ENCODE peak calls at places on chromosomes 7 and 10, in eight cellular contexts. L is retinal pigment epithelial cell, G is choroid plexus epithelial cell, V is HL-60, X is left ventricle myocardium inferior, H is astrocyte of the spinal cord, D is psoas muscle, O is foreskin fibroblast. R is an unnamed sample.

GRCh38 chr7:115297651-115298050 is 375.8 kb downstream of the MDFIC start:
- DNase-seq in O (peak; percentile 66), G (peak; percentile 91), V (no peak), H (peak; percentile 76), D (no peak), L (peak; percentile 91), X (peak; percentile 10), R (no peak)

GRCh38 chr10:85429126-85429525 is 937.5 kb downstream of the GRID1 start:
- DNase-seq in H (no peak), D (no peak), V (no peak), O (no peak), X (no peak), G (no peak), L (no peak), R (no peak)

GRCh38 chr10:91880310-91880709 is 29.0 kb downstream of the FGFBP3 start:
- DNase-seq in L (no peak), D (no peak), H (no peak), G (no peak), X (no peak), V (no peak), O (peak; percentile 56), R (no peak)

GRCh38 chr7:106866298-106867281 is 1.5 kb downstream of the PIK3CG start:
- DNase-seq in H (no peak), L (no peak), O (no peak), D (no peak), G (no peak), V (peak; percentile 36), X (no peak), R (no peak)

GRCh38 chr10:79246606-79247275 is 100.5 kb upstream of the PPIF start:
- DNase-seq in X (peak; percentile 78), V (no peak), O (peak; percentile 60), D (peak; percentile 82), G (peak; percentile 61), L (no peak), H (no peak), R (no peak)

GRCh38 chr10:110423650-110424049 is 74.1 kb upstream of the DUSP5 start:
- DNase-seq in V (no peak), G (no peak), H (no peak), X (peak; percentile 32), O (no peak), D (no peak), L (no peak), R (no peak)

GRCh38 chr10:15262036-15262713 is 93.7 kb upstream of the NMT2 start:
- DNase-seq in L (no peak), V (no peak), O (peak; percentile 48), X (no peak), G (peak; percentile 66), D (no peak), H (peak; percentile 23), R (no peak)

GRCh38 chr7:158993591-158993990 is 137.2 kb downstream of the DYNC2I1 start:
- DNase-seq in V (no peak), D (no peak), O (no peak), G (no peak), L (no peak), X (no peak), H (no peak), R (no peak)

GRCh38 chr7:55963584-55964168 is 709 bp upstream of the NIPSNAP2 start:
- DNase-seq in L (no peak), O (no peak), X (no peak), G (no peak), H (no peak), V (no peak), D (no peak), R (no peak)

GRCh38 chr7:130904792-130905191 is 170.8 kb upstream of the KLF14 start:
- DNase-seq in H (no peak), X (no peak), V (no peak), O (peak; percentile 48), L (no peak), D (no peak), G (no peak), R (no peak)

GRCh38 chr10:88899886-88900285 is 19.8 kb downstream of the STAMBPL1 start:
- DNase-seq in L (no peak), O (no peak), H (no peak), X (no peak), V (no peak), G (no peak), D (no peak), R (no peak)

GRCh38 chr7:155228894-155229293 is 68.8 kb upstream of the INSIG1 start:
- DNase-seq in O (no peak), H (no peak), D (no peak), V (no peak), L (no peak), X (no peak), G (no peak), R (no peak)

GRCh38 chr10:126770809-126771208 is 100.3 kb upstream of the C10orf90 start:
- DNase-seq in G (no peak), L (no peak), H (no peak), O (no peak), D (no peak), X (no peak), V (no peak), R (no peak)

GRCh38 chr7:29955799-29956476 is 33.7 kb downstream of the SCRN1 start:
- DNase-seq in L (no peak), H (no peak), G (no peak), V (peak; percentile 58), O (no peak), X (no peak), D (no peak), R (no peak)

GRCh38 chr7:130492519-130493274 is 812 bp downstream of the MEST start:
- DNase-seq in X (no peak), G (no peak), V (no peak), O (peak; percentile 37), H (no peak), L (no peak), D (no peak), R (no peak)

GRCh38 chr7:11648980-11649379 is 183.0 kb downstream of the THSD7A start:
- DNase-seq in H (peak; percentile 74), V (no peak), G (peak; percentile 98), X (no peak), L (peak; percentile 30), O (peak; percentile 66), D (no peak), R (no peak)

GRCh38 chr10:25294032-25294926 is 119.5 kb downstream of the GPR158 start:
- DNase-seq in O (peak; percentile 21), L (peak; percentile 56), V (no peak), D (no peak), X (no peak), H (peak; percentile 67), G (peak; percentile 63), R (no peak)

GRCh38 chr7:144513332-144513731 is 109.8 kb upstream of the NOBOX start:
- DNase-seq in D (no peak), V (no peak), X (no peak), H (no peak), O (no peak), G (peak; percentile 66), L (no peak), R (no peak)

GRCh38 chr10:114174462-114175190 is 623 bp upstream of the CCDC186 start:
- DNase-seq in G (peak; percentile 84), O (peak; percentile 84), X (peak; percentile 47), D (peak; percentile 77), V (peak; percentile 41), L (no peak), H (peak; percentile 26), R (peak; percentile 37)

GRCh38 chr7:104931181-104931781 is 82.7 kb upstream of the KMT2E start:
- DNase-seq in H (no peak), L (no peak), D (no peak), V (no peak), G (no peak), X (no peak), O (no peak), R (no peak)

GRCh38 chr10:19731560-19731959 is 84.7 kb upstream of the PLXDC2 start:
- DNase-seq in L (no peak), D (no peak), O (no peak), H (no peak), X (no peak), V (no peak), G (no peak), R (no peak)

GRCh38 chr7:55569269-55569663 is 3.0 kb downstream of the VOPP1 start:
- DNase-seq in L (no peak), G (no peak), O (no peak), X (no peak), V (no peak), H (no peak), D (no peak), R (no peak)

GRCh38 chr7:133207687-133208086 is 45.2 kb upstream of the EXOC4 start:
- DNase-seq in O (peak; percentile 25), V (no peak), H (no peak), X (no peak), D (no peak), G (peak; percentile 47), L (no peak), R (no peak)
- TF ChIP-seq CTCF in O (no peak), V (no peak), H (peak; percentile 14), X (no peak), D (peak; percentile 6), G (peak; percentile 27), L (peak; percentile 39), R (no peak)

GRCh38 chr10:1600861-1601260 is 136.5 kb downstream of the ADARB2 start:
- DNase-seq in H (no peak), G (no peak), L (no peak), X (no peak), V (no peak), D (no peak), O (no peak), R (no peak)
- H3K4me3 ChIP-seq in H (no peak overlapping the region), G (no peak overlapping the region), L (no peak overlapping the region), X (no peak overlapping the region), V (no peak overlapping the region), D (no peak overlapping the region), O (no peak overlapping the region), R (no peak overlapping the region)

GRCh38 chr10:35481421-35481820 is 123.7 kb upstream of the GJD4 start:
- DNase-seq in G (no peak), L (no peak), X (no peak), D (no peak), H (no peak), V (no peak), O (no peak), R (no peak)

GRCh38 chr10:35480150-35480549 is 125.0 kb upstream of the GJD4 start:
- DNase-seq in G (no peak), V (no peak), X (no peak), D (no peak), L (no peak), H (no peak), O (no peak), R (no peak)
- TF ChIP-seq CTCF in G (peak; percentile 17), V (no peak), X (no peak), D (no peak), L (peak; percentile 10), H (no peak), O (no peak), R (no peak)

GRCh38 chr7:69632280-69632679 is 34.0 kb downstream of the AUTS2 start:
- DNase-seq in H (no peak), O (no peak), X (no peak), G (no peak), L (no peak), D (no peak), V (no peak), R (no peak)

GRCh38 chr7:69625798-69626197 is 27.5 kb downstream of the AUTS2 start:
- DNase-seq in O (no peak), G (no peak), D (no peak), H (no peak), X (no peak), L (no peak), V (no peak), R (no peak)

GRCh38 chr7:69631131-69631530 is 32.9 kb downstream of the AUTS2 start:
- DNase-seq in V (no peak), G (no peak), O (no peak), L (no peak), D (no peak), X (no peak), H (no peak), R (no peak)

GRCh38 chr7:69633122-69633892 is 35.0 kb downstream of the AUTS2 start:
- DNase-seq in L (peak; percentile 54), O (no peak), V (no peak), D (no peak), X (no peak), H (no peak), G (peak; percentile 23), R (no peak)

GRCh38 chr7:69630292-69630691 is 32.0 kb downstream of the AUTS2 start:
- DNase-seq in O (peak; percentile 60), V (no peak), D (no peak), H (peak; percentile 75), X (no peak), G (peak; percentile 85), L (peak; percentile 67), R (no peak)
- H3K4me3 ChIP-seq in O (no peak overlapping the region), V (no peak overlapping the region), D (no peak overlapping the region), H (no peak overlapping the region), X (no peak overlapping the region), G (no peak overlapping the region), L (no peak overlapping the region), R (no peak overlapping the region)